ENCODE peak calls at places on chromosomes 7 and 10, in four cellular contexts. Q is HepG2, H is GM12878, M is H1. I is an unnamed sample.

GRCh38 chr7:130349911-130350782 is 5.5 kb downstream of the CPA5 start:
- DNase-seq in M (no peak), Q (no peak), H (no peak), I (peak)

GRCh38 chr7:78033428-78033827 is 234.9 kb downstream of the PHTF2 start:
- DNase-seq in H (no peak), Q (no peak), M (no peak), I (no peak)

GRCh38 chr7:38584443-38585210 is 46.5 kb downstream of the AMPH start:
- DNase-seq in H (no peak), Q (no peak), M (no peak), I (no peak)

GRCh38 chr10:52420656-52421055 is 106.6 kb downstream of the DKK1 start:
- DNase-seq in M (no peak), Q (no peak), H (no peak), I (no peak)

GRCh38 chr7:27248427-27248806 is 5.8 kb downstream of the EVX1 start:
- DNase-seq in Q (no peak), H (no peak), M (no peak), I (no peak)

GRCh38 chr10:106768204-106768603 is 396.3 kb downstream of the SORCS1 start:
- DNase-seq in Q (no peak), M (no peak), H (no peak), I (no peak)

GRCh38 chr7:111953611-111954010 is 252.6 kb downstream of the DOCK4 start:
- DNase-seq in M (no peak), H (peak), Q (peak), I (no peak)

GRCh38 chr10:63083904-63084689 is 49.0 kb upstream of the NRBF2 start:
- DNase-seq in H (peak), Q (peak), M (peak), I (peak)

GRCh38 chr7:84450802-84451201 is 256.2 kb upstream of the SEMA3A start:
- DNase-seq in Q (no peak), M (no peak), H (no peak), I (no peak)
- TF ChIP-seq SUZ12 in Q (no peak), M (no peak), H (no peak), I (no peak)

GRCh38 chr10:114131094-114131493 is 42.9 kb downstream of the CCDC186 start:
- DNase-seq in H (peak), M (no peak), Q (no peak), I (no peak)
- TF ChIP-seq ZNF274 in H (no peak), M (no peak), Q (no peak), I (no peak)

GRCh38 chr7:66050337-66050957 is 25.2 kb upstream of the ASL start:
- DNase-seq in H (no peak), Q (no peak), M (no peak), I (no peak)
- TF ChIP-seq SUZ12 in H (no peak), Q (no peak), M (no peak), I (no peak)

GRCh38 chr7:47290466-47290865 is 291.4 kb downstream of the TNS3 start:
- DNase-seq in Q (no peak), M (no peak), H (no peak), I (no peak)

GRCh38 chr7:47293884-47294568 is 287.9 kb downstream of the TNS3 start:
- DNase-seq in H (no peak), Q (no peak), M (no peak), I (no peak)

GRCh38 chr7:47290867-47291266 is 291.0 kb downstream of the TNS3 start:
- DNase-seq in H (no peak), M (no peak), Q (no peak), I (no peak)

GRCh38 chr7:47292832-47293309 is 289.0 kb downstream of the TNS3 start:
- DNase-seq in M (no peak), H (no peak), Q (peak), I (no peak)

GRCh38 chr7:47291461-47292051 is 290.4 kb downstream of the TNS3 start:
- DNase-seq in H (peak), Q (no peak), M (no peak), I (no peak)
- TF ChIP-seq ZNF274 in H (no peak), Q (no peak), M (no peak), I (no peak)

GRCh38 chr7:150357277-150357676 is 11.3 kb upstream of the REPIN1 start:
- DNase-seq in H (no peak), M (no peak), Q (no peak), I (no peak)
- TF ChIP-seq SUZ12 in H (no peak), M (no peak), Q (no peak), I (no peak)

GRCh38 chr10:29392376-29393021 is 103.6 kb downstream of the LYZL1 start:
- DNase-seq in H (no peak), M (no peak), Q (peak), I (no peak)
- TF ChIP-seq ZNF274 in H (no peak), M (no peak), Q (no peak), I (no peak)

DNA sequence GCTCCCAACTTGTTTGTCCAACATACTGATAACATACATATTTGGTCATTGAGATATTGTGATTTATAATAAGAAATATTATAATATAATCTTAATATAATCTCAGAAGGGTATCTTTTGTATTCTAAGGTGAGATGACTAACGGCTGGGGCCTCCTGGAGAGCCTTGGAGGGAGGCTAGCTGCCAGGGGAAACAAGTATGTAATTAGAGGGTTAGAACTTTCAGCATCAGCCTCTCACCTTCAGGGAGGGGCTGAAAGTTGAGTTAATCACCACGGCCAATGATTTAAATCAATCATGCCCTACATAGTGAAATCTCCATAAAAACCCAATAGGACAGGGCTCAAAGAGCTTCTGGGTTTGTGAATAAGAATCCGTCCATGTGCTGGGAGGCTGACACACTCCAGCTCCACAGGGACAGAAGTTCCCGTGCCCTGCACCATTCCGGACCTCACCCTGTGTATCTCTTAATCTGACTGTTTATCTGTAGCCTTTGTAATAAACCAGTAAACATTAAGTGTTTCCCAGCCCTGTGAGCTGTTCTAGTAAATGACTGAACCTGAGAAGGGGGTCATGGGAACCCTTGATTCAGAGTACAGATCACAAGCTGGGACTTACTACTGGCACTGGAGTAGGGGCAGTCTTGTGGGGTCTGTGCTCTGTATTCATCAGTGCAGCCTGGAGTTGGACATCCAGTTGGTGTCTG is 86.3 kb upstream of the STEAP1B start:
- DNase-seq in M (no peak), H (no peak), Q (no peak), I (no peak)
- TF ChIP-seq SUZ12 in M (no peak), H (no peak), Q (no peak), I (no peak)

GRCh38 chr7:16708980-16709379 is 44.6 kb upstream of the TSPAN13 start:
- DNase-seq in Q (no peak), M (no peak), H (no peak), I (no peak)

GRCh38 chr7:16710641-16711040 is 42.9 kb upstream of the TSPAN13 start:
- DNase-seq in H (no peak), M (no peak), Q (no peak), I (no peak)

GRCh38 chr7:16708496-16708895 is 45.1 kb upstream of the TSPAN13 start:
- DNase-seq in H (no peak), Q (no peak), M (no peak), I (no peak)

GRCh38 chr7:16711730-16712129 is 41.8 kb upstream of the TSPAN13 start:
- DNase-seq in Q (no peak), M (no peak), H (no peak), I (no peak)

GRCh38 chr7:16712916-16713315 is 40.6 kb upstream of the TSPAN13 start:
- DNase-seq in Q (no peak), H (no peak), M (no peak), I (no peak)
- TF ChIP-seq ZNF274 in Q (no peak), H (no peak), M (no peak), I (no peak)